ENCODE peak calls at places on chromosome 19, in four cellular contexts. F, X, A and M are unnamed samples.

GRCh38 chr19:15717781-15718180 is 10.0 kb upstream of the OR10H2 start:
- DNase-seq in A (no peak), X (no peak), F (no peak), M (no peak)

GRCh38 chr19:21912654-21913053 is 76.7 kb upstream of the ZNF43 start:
- DNase-seq in F (no peak), X (no peak), A (no peak), M (no peak)

GRCh38 chr19:19480688-19481087 is 34.7 kb downstream of the TSSK6 start:
- DNase-seq in X (no peak), A (peak; percentile 39), F (no peak), M (no peak)

GRCh38 chr19:29247912-29248311 is 35.0 kb upstream of the UQCRFS1 start:
- DNase-seq in A (no peak), F (no peak), X (no peak), M (peak; percentile 32)

GRCh38 chr19:41584931-41585330 is 9.0 kb downstream of the CEACAM21 start:
- DNase-seq in F (no peak), X (no peak), A (no peak), M (no peak)

GRCh38 chr19:17787274-17787913 is 7.5 kb upstream of the B3GNT3 start:
- DNase-seq in X (no peak), F (no peak), A (no peak), M (no peak)

GRCh38 chr19:39671739-39672363 is 16.1 kb downstream of the LGALS16 start:
- DNase-seq in F (peak; percentile 31), A (no peak), X (peak; percentile 78), M (peak; percentile 70)

GRCh38 chr19:54674021-54674617 is 11.3 kb downstream of the LILRB4 start:
- DNase-seq in A (no peak), X (peak; percentile 55), F (peak; percentile 8), M (no peak)

GRCh38 chr19:19568802-19569756 is 31.0 kb downstream of the CILP2 start:
- DNase-seq in F (peak; percentile 34), X (no peak), A (no peak), M (no peak)

GRCh38 chr19:46311444-46311843 is 14.6 kb downstream of the HIF3A start:
- DNase-seq in F (no peak), A (no peak), X (no peak), M (no peak)

GRCh38 chr19:52716578-52716977 is 18.3 kb downstream of the ZNF611 start:
- DNase-seq in X (peak; percentile 41), A (no peak), F (no peak), M (no peak)

GRCh38 chr19:31372245-31372781 is 23.1 kb upstream of the TSHZ3 start:
- DNase-seq in F (no peak), A (no peak), X (no peak), M (no peak)

GRCh38 chr19:53880716-53881481 is 1.1 kb upstream of the PRKCG start:
- DNase-seq in X (peak; percentile 28), F (no peak), A (no peak), M (no peak)

GRCh38 chr19:32123355-32123940 is 222.0 kb upstream of the ZNF507 start:
- DNase-seq in X (no peak), A (no peak), F (no peak), M (no peak)

GRCh38 chr19:9362905-9363304 is at the start of gene ZNF177:
- DNase-seq in A (no peak), F (no peak), X (no peak), M (no peak)

GRCh38 chr19:3122512-3122870 is 13.3 kb upstream of the GNA15 start:
- DNase-seq in F (no peak), A (no peak), X (no peak), M (no peak)

GRCh38 chr19:3119782-3120380 is 16.0 kb upstream of the GNA15 start:
- DNase-seq in A (no peak), F (no peak), X (no peak), M (no peak)

GRCh38 chr19:3121821-3122511 is 13.9 kb upstream of the GNA15 start:
- DNase-seq in A (no peak), X (no peak), F (no peak), M (no peak)

GRCh38 chr19:3120611-3121231 is 15.1 kb upstream of the GNA15 start:
- DNase-seq in F (no peak), X (no peak), A (no peak), M (no peak)

GRCh38 chr19:3121396-3121795 is 14.4 kb upstream of the GNA15 start:
- DNase-seq in X (no peak), F (no peak), A (no peak), M (no peak)
- H3K4me2 ChIP-seq in X (no peak overlapping the region), F (no peak overlapping the region), A (no peak overlapping the region), M (no peak overlapping the region)

GRCh38 chr19:38288127-38288855 is 15.8 kb upstream of the C19orf33 start:
- DNase-seq in A (no peak), X (no peak), F (no peak), M (no peak)
- H3K36me3 ChIP-seq in A (no peaks in the 10 kb centered on the region), X (no peaks in the 10 kb centered on the region), F (peaks cover 44% of the 10 kb centered on the region), M (no peaks in the 10 kb centered on the region)

DNA sequence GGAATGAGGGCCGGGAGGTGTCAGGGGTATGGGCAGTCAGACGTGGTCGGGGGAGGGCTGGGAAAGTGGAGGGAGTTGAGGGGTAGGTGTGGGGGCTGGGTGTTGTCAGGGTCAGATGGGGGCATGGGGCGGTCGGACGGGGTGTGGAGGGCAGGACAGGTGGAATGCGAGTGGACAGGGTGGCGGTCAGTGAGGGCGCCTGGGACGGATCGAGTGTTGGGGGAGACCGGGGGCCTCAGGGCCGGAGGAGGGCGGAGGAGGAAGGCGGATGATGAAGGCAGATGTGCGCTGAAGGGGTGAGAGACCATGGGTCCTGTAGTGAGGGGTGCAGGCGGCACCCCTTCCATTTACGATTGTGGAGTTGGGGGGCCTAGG is 5.7 kb downstream of the TBCB start:
- DNase-seq in X (no peak), A (no peak), F (no peak), M (no peak)
- H3K4me2 ChIP-seq in X (no peak overlapping the region), A (no peak overlapping the region), F (no peak overlapping the region), M (no peak overlapping the region)

DNA sequence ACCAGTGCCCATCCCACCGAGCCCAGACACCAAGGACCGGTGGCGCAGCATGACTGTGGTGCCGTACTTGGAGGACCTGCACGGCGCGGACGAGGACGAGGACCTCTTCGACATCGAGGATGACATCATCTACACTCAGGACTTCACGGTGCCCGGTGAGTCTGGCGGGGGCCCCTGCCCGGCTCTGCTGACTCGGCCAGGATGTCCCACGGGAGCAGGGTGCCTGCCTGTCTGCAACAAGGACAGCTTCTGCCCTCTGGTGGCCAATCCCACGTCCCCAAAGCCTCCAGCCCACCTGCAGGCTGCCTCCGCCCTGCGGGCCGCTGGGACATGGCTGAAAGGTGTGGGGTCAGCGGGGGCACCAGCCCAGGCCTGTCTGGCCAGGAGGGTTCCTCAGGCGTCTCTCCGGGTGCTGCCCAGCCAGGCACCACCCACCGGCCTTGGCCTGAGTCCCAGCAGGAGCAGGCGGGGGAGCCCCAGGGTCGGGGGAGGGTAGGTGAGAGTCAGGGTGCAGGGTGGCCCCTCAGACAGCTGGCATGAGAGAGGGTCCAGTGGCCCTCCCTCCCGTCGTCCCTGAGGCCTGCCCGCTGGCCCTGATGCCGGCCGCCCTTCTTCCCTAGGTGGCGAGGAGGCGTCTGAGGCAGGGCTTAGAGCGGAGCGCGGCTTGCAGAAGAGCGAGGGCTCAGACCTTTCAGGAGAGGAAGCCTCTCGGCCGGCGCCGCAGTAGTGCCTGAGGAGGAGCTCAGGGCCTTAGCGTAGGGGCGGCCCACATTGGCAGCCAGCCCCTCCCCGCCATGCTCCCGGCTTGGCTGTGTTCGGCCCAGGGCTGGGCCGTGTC is 14.6 kb downstream of the CBARP start:
- DNase-seq in F (no peak), A (no peak), X (peak; percentile 66), M (peak; percentile 68)
- H3K36me3 ChIP-seq in F (peaks cover 4% of the 10 kb centered on the region), A (peaks cover 3% of the 10 kb centered on the region), X (no peaks in the 10 kb centered on the region), M (no peaks in the 10 kb centered on the region)

DNA sequence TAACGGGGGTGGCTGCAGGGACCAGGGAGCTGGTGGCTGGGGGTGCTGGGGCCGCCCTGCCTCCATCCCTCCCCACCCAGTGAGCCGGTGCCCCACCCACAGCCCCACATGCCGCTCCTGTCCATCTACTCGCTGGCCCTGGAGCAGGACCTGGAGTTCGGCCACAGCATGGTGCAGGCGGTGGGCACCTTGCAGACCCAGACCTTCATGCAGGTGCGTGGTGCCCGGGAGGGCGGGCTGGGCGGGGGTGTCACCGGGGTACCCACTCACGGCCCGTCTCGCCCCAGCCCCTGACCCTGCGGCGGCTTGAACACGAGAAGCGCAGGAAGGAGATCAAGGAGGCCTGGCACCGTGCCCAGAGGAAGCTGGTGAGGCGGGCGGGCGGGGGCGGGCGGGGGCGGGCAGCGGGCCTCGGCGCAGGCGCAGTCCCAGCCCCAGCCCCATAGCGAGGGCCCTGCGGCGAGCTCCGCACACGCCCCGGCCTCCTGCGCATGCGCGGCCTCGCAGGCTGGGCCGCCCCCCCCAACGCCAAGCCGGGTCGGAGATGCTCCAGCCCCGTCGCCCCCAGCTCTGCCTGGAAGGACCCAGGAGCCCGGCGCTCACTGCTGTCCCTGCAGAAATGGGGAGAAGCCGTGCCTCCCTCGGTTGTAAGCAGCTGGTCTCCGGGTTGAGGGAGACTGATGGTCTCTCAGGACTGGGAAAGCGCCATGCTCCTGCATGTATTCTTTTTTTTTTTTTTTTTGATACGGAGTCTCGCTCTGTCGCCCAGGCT is 7.7 kb downstream of the ARHGAP45 start:
- DNase-seq in A (no peak), F (peak; percentile 51), X (no peak), M (no peak)
- H3K4me2 ChIP-seq in A (peak overlapping the region; percentile 69), F (peak overlapping the region; percentile 89), X (no peak overlapping the region), M (no peak overlapping the region)

GRCh38 chr19:13955662-13956364 is 3.5 kb downstream of the DCAF15 start:
- DNase-seq in A (no peak), X (no peak), F (no peak), M (peak; percentile 3)
- H3K36me3 ChIP-seq in A (no peaks in the 10 kb centered on the region), X (no peaks in the 10 kb centered on the region), F (peaks cover 4% of the 10 kb centered on the region), M (no peaks in the 10 kb centered on the region)